ENCODE peak calls at places on chromosome 1, in five cellular contexts. M is nephron progenitor cell, Z is posterior cingulate gyrus, W is HT1080, D is fibroblast of the aortic adventitia. K is an unnamed sample.

GRCh38 chr1:20974069-20974468 is 187.0 kb upstream of the HP1BP3 start:
- DNase-seq in W (peak; percentile 8), D (peak; percentile 9), M (no peak), Z (no peak), K (no peak)

GRCh38 chr1:48617227-48617626 is 145.2 kb upstream of the SPATA6 start:
- DNase-seq in Z (no peak), W (peak; percentile 65), D (peak; percentile 18), M (no peak), K (no peak)

GRCh38 chr1:11796036-11796828 is 9.5 kb downstream of the MTHFR start:
- DNase-seq in D (peak; percentile 27), W (peak; percentile 26), M (peak; percentile 46), Z (no peak), K (no peak)

GRCh38 chr1:158952416-158952815 is 21.1 kb downstream of the PYHIN1 start:
- DNase-seq in Z (no peak), W (no peak), D (no peak), M (no peak), K (no peak)

GRCh38 chr1:230123280-230124186 is 56.5 kb downstream of the GALNT2 start:
- DNase-seq in Z (no peak), W (no peak), D (no peak), M (no peak), K (no peak)

GRCh38 chr1:116853680-116854191 is 56.0 kb upstream of the PTGFRN start:
- DNase-seq in D (peak; percentile 77), W (peak; percentile 93), M (no peak), Z (no peak), K (peak; percentile 75)

GRCh38 chr1:206814716-206815341 is 42.5 kb upstream of the IL10 start:
- DNase-seq in D (peak; percentile 67), W (peak; percentile 47), M (no peak), Z (no peak), K (no peak)

GRCh38 chr1:180791806-180792205 is 120.9 kb upstream of the KIAA1614 start:
- DNase-seq in Z (no peak), D (no peak), W (peak; percentile 76), M (no peak), K (no peak)

GRCh38 chr1:244918422-244919319 is 54.3 kb upstream of the HNRNPU start:
- DNase-seq in M (peak; percentile 54), W (peak; percentile 17), Z (peak; percentile 14), D (peak; percentile 15), K (peak; percentile 32)

GRCh38 chr1:77412069-77412793 is 130.4 kb downstream of the AK5 start:
- DNase-seq in M (no peak), W (peak; percentile 76), Z (no peak), D (peak; percentile 65), K (no peak)

GRCh38 chr1:236429715-236430274 is 35.7 kb downstream of the EDARADD start:
- DNase-seq in M (no peak), Z (no peak), W (no peak), D (no peak), K (no peak)

GRCh38 chr1:102595106-102595505 is 513.2 kb downstream of the COL11A1 start:
- DNase-seq in M (no peak), W (peak; percentile 4), D (no peak), Z (no peak), K (no peak)

GRCh38 chr1:232628335-232629214 is 1.4 kb downstream of the SIPA1L2 start:
- DNase-seq in D (peak; percentile 64), M (no peak), Z (no peak), W (peak; percentile 44), K (peak; percentile 27)

GRCh38 chr1:106600626-106601025 is 455.8 kb upstream of the PRMT6 start:
- DNase-seq in M (no peak), Z (no peak), W (no peak), D (peak; percentile 29), K (no peak)

GRCh38 chr1:47876587-47876963 is 120.6 kb downstream of the TRABD2B start:
- DNase-seq in D (no peak), W (no peak), Z (no peak), M (no peak), K (no peak)

GRCh38 chr1:24717867-24718650 is 27.2 kb upstream of the CLIC4 start:
- DNase-seq in W (no peak), M (no peak), D (no peak), Z (peak; percentile 77), K (no peak)

GRCh38 chr1:144101397-144102050 is 129.7 kb upstream of the FAM72C start:
- DNase-seq in M (peak; percentile 8), Z (peak; percentile 36), W (peak; percentile 10), D (no peak), K (peak; percentile 20)

GRCh38 chr1:60903591-60903990 is 178.8 kb upstream of the NFIA start:
- DNase-seq in W (no peak), M (peak; percentile 17), Z (peak; percentile 58), D (peak; percentile 52), K (no peak)

GRCh38 chr1:55572878-55573734 is 357.9 kb upstream of the USP24 start:
- DNase-seq in W (peak; percentile 85), M (no peak), D (peak; percentile 56), Z (no peak), K (no peak)

GRCh38 chr1:43844114-43844513 is 89.5 kb upstream of the ARTN start:
- DNase-seq in W (peak; percentile 21), D (no peak), M (no peak), Z (no peak), K (peak; percentile 63)

GRCh38 chr1:10599194-10599861 is 124.6 kb downstream of the PEX14 start:
- DNase-seq in D (peak; percentile 78), M (no peak), W (peak; percentile 51), Z (no peak), K (no peak)

GRCh38 chr1:190479028-190479427 is 1.4 kb upstream of the BRINP3 start:
- DNase-seq in D (peak; percentile 17), W (no peak), Z (no peak), M (no peak), K (peak; percentile 58)

GRCh38 chr1:182330303-182330702 is 61.3 kb downstream of the GLUL start:
- DNase-seq in M (no peak), W (no peak), Z (no peak), D (no peak), K (no peak)

GRCh38 chr1:226797151-226797550 is 58.1 kb upstream of the ITPKB start:
- DNase-seq in M (no peak), W (no peak), D (no peak), Z (no peak), K (no peak)

GRCh38 chr1:60863131-60863530 is 219.2 kb upstream of the NFIA start:
- DNase-seq in M (no peak), W (no peak), Z (no peak), D (no peak), K (no peak)

GRCh38 chr1:166811691-166812090 is 27.6 kb upstream of the POGK start:
- DNase-seq in W (no peak), D (peak; percentile 27), M (no peak), Z (no peak), K (no peak)

GRCh38 chr1:34929853-34930701 is 627 bp upstream of the DLGAP3 start:
- DNase-seq in W (no peak), M (peak; percentile 60), Z (no peak), D (no peak), K (no peak)